ENCODE peak calls at places on chromosomes 1 and 21, in four cellular contexts. K, W, I and M are unnamed samples. For H3K9me1, the result is how much of the 10 kb centered on the place peaks cover.

GRCh38 chr1:7684861-7685635 is 86.0 kb upstream of the VAMP3 start:
- DNase-seq in K (no peak), W (no peak), I (no peak), M (no peak)

GRCh38 chr1:22204989-22205913 is 62.4 kb upstream of the WNT4 start:
- DNase-seq in K (no peak), W (no peak), I (no peak), M (no peak)

GRCh38 chr1:205545001-205545919 is 40.8 kb downstream of the CDK18 start:
- DNase-seq in K (no peak), W (no peak), I (no peak), M (no peak)

GRCh38 chr1:92186081-92186480 is 31.6 kb upstream of the C1orf146 start:
- DNase-seq in K (peak), W (no peak), I (no peak), M (no peak)

GRCh38 chr1:55876276-55877060 is 661.3 kb upstream of the USP24 start:
- DNase-seq in K (no peak), W (no peak), I (no peak), M (no peak)

GRCh38 chr1:147167361-147167760 is 4.9 kb downstream of the PRKAB2 start:
- DNase-seq in K (peak), W (no peak), I (no peak), M (peak)

GRCh38 chr1:62364726-62365125 is 45.5 kb upstream of the KANK4 start:
- DNase-seq in K (no peak), W (no peak), I (no peak), M (no peak)

GRCh38 chr1:205986291-205986690 is 16.9 kb downstream of the RAB7B start:
- DNase-seq in K (no peak), W (no peak), I (no peak), M (no peak)

GRCh38 chr1:150955274-150955673 is 19.4 kb downstream of the CERS2 start:
- DNase-seq in K (no peak), W (peak), I (no peak), M (no peak)

GRCh38 chr21:34184232-34184631 is 110.9 kb downstream of the MRPS6 start:
- DNase-seq in K (no peak), W (no peak), I (no peak), M (no peak)

GRCh38 chr21:34186119-34186719 is 112.8 kb downstream of the MRPS6 start:
- DNase-seq in K (no peak), W (peak), I (no peak), M (no peak)

GRCh38 chr21:34183331-34183928 is 110.1 kb downstream of the MRPS6 start:
- DNase-seq in K (no peak), W (no peak), I (no peak), M (no peak)

GRCh38 chr21:34187935-34188334 is 114.6 kb downstream of the MRPS6 start:
- DNase-seq in K (no peak), W (no peak), I (no peak), M (no peak)

GRCh38 chr21:34185051-34185750 is 111.8 kb downstream of the MRPS6 start:
- DNase-seq in K (no peak), W (no peak), I (no peak), M (no peak)
- H3K27ac ChIP-seq in K (no peak), W (no peak), I (no peak), M (no peak)

GRCh38 chr1:173590557-173590956 is 12.3 kb downstream of the SLC9C2 start:
- DNase-seq in K (no peak), W (no peak), I (no peak), M (no peak)
- H3K9me1 ChIP-seq in K (under half), W (under half), I (under half), M (under half)

DNA sequence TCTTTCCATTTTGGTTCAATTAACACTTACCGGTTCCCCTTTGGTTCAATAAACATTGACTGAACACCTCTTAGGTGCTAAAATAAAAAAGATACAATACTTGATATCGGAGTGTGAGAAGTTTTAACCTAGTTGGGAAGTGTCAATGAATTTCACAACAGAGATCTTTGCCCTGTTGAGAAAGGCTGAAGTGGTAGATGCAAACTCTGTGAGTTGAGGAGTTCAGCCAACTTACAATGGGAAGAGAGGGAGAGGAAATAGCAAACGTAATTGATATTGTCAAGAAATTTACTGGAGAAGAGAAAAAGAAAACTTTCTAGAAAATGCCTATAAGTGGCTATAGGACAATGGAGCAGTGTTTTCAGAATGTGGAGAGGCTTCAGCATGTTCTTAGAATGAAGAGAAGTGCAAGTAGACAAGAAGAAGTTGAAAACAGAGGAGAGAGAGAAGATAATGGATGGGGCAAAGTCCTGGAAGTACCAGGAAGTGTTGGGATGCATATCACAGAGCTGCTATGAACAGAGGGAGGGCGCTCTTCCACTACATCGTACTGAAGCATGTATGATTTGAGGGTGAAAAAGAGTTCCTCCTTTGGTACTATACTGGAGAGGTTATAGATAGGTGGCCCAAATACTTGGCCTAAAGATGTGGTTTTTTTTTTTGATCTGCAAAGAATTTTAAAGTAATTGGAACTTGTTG is 48.9 kb downstream of the MEF2D start:
- DNase-seq in K (no peak), W (no peak), I (no peak), M (no peak)
- TF ChIP-seq CTCF in K (no peak), W (peak), I (no peak), M (peak)

GRCh38 chr1:217574265-217574949 is 56.5 kb downstream of the GPATCH2 start:
- DNase-seq in K (no peak), W (no peak), I (no peak), M (no peak)
- H3K27ac ChIP-seq in K (no peak), W (no peak), I (no peak), M (no peak)

DNA sequence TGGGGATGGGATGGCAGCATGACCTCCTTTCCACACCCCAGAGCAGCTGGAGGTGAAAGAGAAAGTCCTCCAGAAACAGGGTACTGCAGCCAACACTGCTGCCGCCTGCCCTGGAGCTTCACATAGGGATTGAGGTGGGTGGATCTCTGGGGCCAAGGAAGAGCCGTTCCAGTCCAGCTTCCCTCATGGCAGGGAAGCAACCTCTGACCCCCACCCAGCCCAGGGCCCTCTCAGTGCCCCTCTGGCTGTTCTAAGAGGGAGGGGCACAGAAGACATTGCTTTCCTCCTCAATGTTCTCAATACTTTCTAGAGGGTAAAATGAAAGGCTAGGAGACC is 5.7 kb downstream of the KIF21B start:
- DNase-seq in K (no peak), W (no peak), I (no peak), M (no peak)
- H3K9me1 ChIP-seq in K (under half), W (under half), I (under half), M (under half)

DNA sequence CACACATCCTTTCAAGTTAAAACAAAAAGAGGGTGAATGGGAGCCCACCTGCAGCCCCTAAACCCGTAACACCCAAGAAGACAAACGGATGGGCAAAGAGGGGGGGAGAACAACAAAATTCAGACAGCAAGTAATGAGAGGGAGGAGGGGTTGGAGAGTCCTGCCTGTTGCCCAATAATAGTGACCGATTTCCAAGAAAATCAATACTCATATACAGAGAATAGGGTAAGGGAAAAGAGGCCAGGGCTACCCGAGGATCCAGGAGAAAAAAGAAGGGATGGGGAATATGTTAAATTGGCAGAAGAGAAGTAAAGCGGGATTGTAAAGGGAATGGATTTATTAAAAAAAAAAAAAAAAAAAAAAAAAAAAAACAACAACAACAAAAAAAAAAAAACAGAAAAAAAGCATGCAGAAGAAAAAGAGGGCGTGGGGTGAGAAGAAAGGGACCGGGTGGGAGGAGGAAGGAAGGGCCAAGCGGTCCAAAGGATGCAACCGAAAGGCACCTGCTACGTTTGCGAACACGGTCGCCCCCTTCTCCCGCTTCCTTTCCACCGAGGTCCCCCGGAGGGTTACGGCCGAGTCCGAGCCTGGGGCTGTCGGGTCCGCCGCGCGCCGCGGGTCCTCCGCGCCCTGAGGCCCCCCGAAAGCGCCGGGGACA is 930 bp downstream of the SLC30A10 start:
- DNase-seq in K (no peak), W (no peak), I (no peak), M (no peak)
- TF ChIP-seq CTCF in K (no peak), W (no peak), I (no peak), M (no peak)